ENCODE peak calls at places on chromosomes 12 and 14, in ten cellular contexts. Q is Peyer's patch, X is transverse colon, P is IMR-90, S is H1, F is heart left ventricle, Y is HCT116, A is gastrocnemius medialis, T is testis, L is tibial nerve. Z is an unnamed sample.

GRCh38 chr14:62126885-62127478 is 364.8 kb downstream of the SNAPC1 start:
- DNase-seq in Q (no peak), L (no peak), S (no peak), T (no peak), X (no peak), P (peak; percentile 72), Y (peak; percentile 40), F (no peak), A (no peak), Z (no peak)

GRCh38 chr12:112321277-112321676 is 61.0 kb downstream of the HECTD4 start:
- DNase-seq in T (no peak), Q (no peak), X (no peak), Y (no peak), S (no peak), P (no peak), A (no peak), L (no peak), F (no peak), Z (no peak)

GRCh38 chr14:24011051-24011450 is 22.3 kb downstream of the DHRS4L2 start:
- DNase-seq in X (no peak), L (no peak), F (no peak), Q (no peak), Y (no peak), S (no peak), A (no peak), P (no peak), T (no peak), Z (no peak)

GRCh38 chr12:105228494-105228893 is 7.5 kb downstream of the APPL2 start:
- DNase-seq in Y (no peak), F (no peak), T (no peak), Q (no peak), P (peak; percentile 80), X (no peak), S (no peak), L (no peak), A (no peak), Z (no peak)

GRCh38 chr12:2614341-2614740 is 180.4 kb upstream of the FKBP4 start:
- DNase-seq in X (no peak), P (peak; percentile 28), Q (no peak), L (no peak), T (no peak), F (no peak), S (no peak), Y (no peak), A (no peak), Z (no peak)

GRCh38 chr12:9813821-9814798 is 13.2 kb upstream of the KLRF1 start:
- DNase-seq in S (peak; percentile 70), P (peak; percentile 17), F (peak; percentile 68), Y (peak; percentile 13), Q (peak; percentile 93), X (peak; percentile 82), L (peak; percentile 53), T (peak; percentile 86), A (peak; percentile 51), Z (peak; percentile 98)

GRCh38 chr12:120678572-120678971 is 8.4 kb upstream of the MLEC start:
- DNase-seq in F (no peak), T (no peak), P (no peak), S (no peak), X (no peak), L (no peak), Q (no peak), Y (no peak), A (no peak), Z (no peak)

GRCh38 chr14:100213956-100214767 is 24.8 kb upstream of the YY1 start:
- DNase-seq in Q (peak; percentile 98), F (peak; percentile 88), A (peak; percentile 80), T (peak; percentile 94), L (peak; percentile 72), Y (peak; percentile 77), X (peak; percentile 96), S (peak; percentile 71), P (peak; percentile 37), Z (peak; percentile 99)

GRCh38 chr12:14505626-14506596 is 61.8 kb downstream of the PLBD1 start:
- DNase-seq in Q (no peak), Y (no peak), X (no peak), P (no peak), S (no peak), F (no peak), T (no peak), A (no peak), L (no peak), Z (no peak)

GRCh38 chr14:100540141-100540925 is 46.9 kb downstream of the BEGAIN start:
- DNase-seq in P (no peak), Y (no peak), S (peak; percentile 17), F (no peak), A (no peak), T (peak; percentile 70), Q (peak; percentile 46), L (no peak), X (no peak), Z (peak; percentile 53)

DNA sequence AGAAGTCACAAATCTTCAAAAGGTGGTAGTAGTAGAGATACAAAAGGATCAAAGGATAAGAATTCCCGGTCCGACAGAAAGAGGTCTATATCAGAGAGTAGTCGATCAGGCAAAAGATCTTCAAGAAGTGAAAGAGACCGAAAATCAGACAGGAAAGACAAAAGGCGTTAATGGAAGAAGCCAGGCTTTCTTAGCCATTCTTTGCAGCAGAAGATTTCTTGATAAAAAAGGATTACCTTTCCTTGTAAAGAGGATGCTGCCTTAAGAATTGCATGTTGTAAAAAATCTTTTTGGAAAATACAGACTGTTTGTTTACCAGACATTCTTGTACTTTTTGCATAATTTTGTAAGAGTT is 6.6 kb downstream of the PNN start:
- DNase-seq in S (no peak), Y (no peak), F (no peak), Q (no peak), L (no peak), X (no peak), A (no peak), P (no peak), T (no peak), Z (no peak)
- TF ChIP-seq CTCF in S (no peak), Y (no peak), F (no peak), Q (no peak), L (no peak), X (no peak), A (no peak), P (no peak), T (no peak), Z (no peak)

GRCh38 chr14:103258211-103258610 is 75.8 kb upstream of the EIF5 start:
- DNase-seq in L (no peak), X (no peak), T (no peak), P (no peak), F (no peak), S (no peak), Q (no peak), Y (no peak), A (no peak), Z (no peak)
- H3K4me1 ChIP-seq in L (no peaks in the 10 kb centered on the region), X (peaks cover 15% of the 10 kb centered on the region), T (peaks cover 4% of the 10 kb centered on the region), P (no peaks in the 10 kb centered on the region), F (peaks cover 4% of the 10 kb centered on the region), S (no peaks in the 10 kb centered on the region), Q (no peaks in the 10 kb centered on the region), Y (peaks cover 13% of the 10 kb centered on the region), A (no peaks in the 10 kb centered on the region), Z (peaks cover 6% of the 10 kb centered on the region)

GRCh38 chr12:4027412-4027811 is 154.2 kb upstream of the PARP11 start:
- DNase-seq in Y (no peak), P (peak; percentile 7), Q (peak; percentile 66), T (no peak), S (no peak), L (no peak), A (no peak), F (no peak), X (no peak), Z (peak; percentile 79)

GRCh38 chr12:4034926-4035325 is 161.7 kb upstream of the PARP11 start:
- DNase-seq in L (no peak), F (no peak), S (no peak), Y (no peak), P (peak; percentile 59), T (no peak), A (no peak), X (no peak), Q (no peak), Z (no peak)

GRCh38 chr12:4032906-4033628 is 159.9 kb upstream of the PARP11 start:
- DNase-seq in S (no peak), T (no peak), Y (no peak), A (no peak), F (no peak), L (no peak), X (no peak), Q (no peak), P (peak; percentile 32), Z (no peak)

GRCh38 chr12:4031703-4032291 is 158.6 kb upstream of the PARP11 start:
- DNase-seq in L (no peak), Q (no peak), P (peak; percentile 20), T (no peak), A (peak; percentile 18), Y (no peak), X (peak; percentile 29), S (no peak), F (peak; percentile 35), Z (peak; percentile 75)

DNA sequence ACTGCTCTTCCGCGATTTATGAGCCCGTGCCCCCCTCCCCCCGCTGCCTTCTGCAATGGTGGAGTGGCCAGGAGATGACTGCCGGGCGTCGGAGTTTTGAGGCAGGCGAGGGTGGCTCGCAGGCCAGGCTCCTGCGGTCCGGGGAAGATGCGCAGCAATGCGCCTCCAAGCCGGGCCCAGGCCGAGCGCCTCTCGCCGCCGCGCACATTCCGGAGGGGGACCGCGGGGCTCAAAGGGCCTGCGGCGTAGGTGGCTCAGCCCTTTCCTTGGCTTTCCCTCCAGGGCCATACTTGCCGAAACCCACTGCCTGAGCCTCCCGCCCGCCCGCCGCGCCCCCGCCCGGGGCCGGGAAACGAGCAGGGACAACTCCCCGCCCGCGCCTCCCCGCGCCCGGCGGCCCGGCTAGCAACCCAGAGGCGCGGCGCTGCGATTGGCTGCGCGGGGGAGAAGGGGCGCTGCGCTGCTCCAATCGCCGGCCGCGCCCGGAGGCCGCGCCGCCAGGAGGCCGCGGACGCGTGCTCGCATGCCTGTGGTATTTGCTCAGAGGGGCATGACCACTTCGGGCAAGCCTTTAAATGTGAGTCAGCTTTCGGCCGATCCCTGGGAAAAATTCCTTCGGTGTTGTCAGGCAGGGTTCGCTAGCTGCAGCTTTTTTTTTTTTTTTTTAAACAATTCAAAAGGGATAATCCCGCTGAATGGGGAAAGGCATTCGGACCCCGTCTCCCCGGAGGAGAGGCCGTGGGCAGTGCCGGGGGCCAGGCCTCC is 157.9 kb upstream of the PARP11 start:
- DNase-seq in Y (peak; percentile 86), S (peak; percentile 91), T (peak; percentile 86), L (peak; percentile 77), Q (peak; percentile 92), A (peak; percentile 77), X (peak; percentile 92), F (peak; percentile 88), P (peak; percentile 98), Z (peak; percentile 92)
- TF ChIP-seq POLR2A in Y (no peak), S (peak; percentile 53), T (no peak), L (peak; percentile 90), Q (peak; percentile 47), A (peak; percentile 66), X (peak; percentile 45), F (no peak), P (peak; percentile 47), Z (no peak)

DNA sequence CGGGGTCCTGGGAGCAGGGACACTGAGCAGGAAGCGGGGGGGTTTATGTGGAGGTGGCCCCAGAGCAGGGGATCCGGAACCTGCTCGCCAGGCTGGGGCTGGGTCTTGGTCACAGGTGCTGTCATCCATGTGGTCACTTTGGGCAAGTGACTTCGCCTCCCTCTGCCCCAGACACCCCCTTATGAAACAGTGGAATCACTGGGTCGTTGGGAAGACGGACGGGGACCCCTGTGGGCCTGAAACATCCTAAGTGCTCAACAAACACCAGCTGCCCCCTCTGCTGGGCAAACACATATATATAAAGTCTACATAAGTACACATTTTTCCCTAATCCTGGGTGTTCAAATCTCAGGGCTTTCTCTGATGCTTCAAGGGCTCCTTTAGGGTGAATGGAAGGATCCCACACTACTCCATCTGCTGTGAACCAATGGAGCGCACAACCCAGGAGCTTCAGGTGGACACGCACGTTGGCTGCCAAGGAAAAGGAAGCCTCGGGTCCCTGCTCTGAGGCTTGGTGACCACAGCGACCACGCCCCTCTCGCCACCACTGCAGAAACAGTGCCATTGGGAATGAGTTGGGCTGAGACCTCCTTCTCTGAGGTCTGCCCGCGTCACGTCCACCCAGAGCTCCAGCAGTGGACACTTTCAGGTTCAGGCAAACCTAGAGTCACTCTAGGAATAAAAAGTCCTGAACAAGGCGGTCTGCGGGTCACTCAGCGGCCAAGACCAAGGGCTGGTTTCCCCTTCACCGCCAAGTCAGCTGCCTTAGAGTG is 54.6 kb downstream of the CDC42BPB start:
- DNase-seq in Y (no peak), F (no peak), Q (no peak), L (no peak), T (no peak), S (no peak), A (no peak), P (no peak), X (no peak), Z (peak; percentile 63)
- TF ChIP-seq CTCF in Y (no peak), F (no peak), Q (no peak), L (no peak), T (no peak), S (peak; percentile 15), A (no peak), P (peak; percentile 6), X (no peak), Z (no peak)